ENCODE peak calls at places on chromosomes 6 and 20, in six cellular contexts. G, K, Y, N, W and R are unnamed samples.

GRCh38 chr6:29014729-29015608 is 9.9 kb upstream of the ZNF311 start:
- DNase-seq in K (no peak), Y (no peak), W (no peak), G (peak; percentile 19), N (peak; percentile 52), R (peak; percentile 78)

GRCh38 chr20:34108616-34109174 is 3.3 kb downstream of the EIF2S2 start:
- DNase-seq in W (no peak), N (no peak), K (no peak), Y (no peak), G (no peak), R (no peak)

GRCh38 chr6:72724545-72724944 is 102.7 kb downstream of the KCNQ5 start:
- DNase-seq in K (no peak), G (no peak), N (no peak), W (no peak), Y (no peak), R (no peak)

GRCh38 chr6:150119256-150119655 is 23.6 kb upstream of the PPP1R14C start:
- DNase-seq in G (no peak), N (no peak), W (no peak), K (no peak), Y (no peak), R (no peak)

GRCh38 chr6:799769-800168 is 106.8 kb upstream of the EXOC2 start:
- DNase-seq in G (no peak), K (no peak), W (no peak), N (no peak), Y (no peak), R (no peak)

GRCh38 chr6:166277021-166277420 is 31.2 kb downstream of the PRR18 start:
- DNase-seq in Y (no peak), K (no peak), W (no peak), G (no peak), N (peak; percentile 38), R (peak; percentile 46)

GRCh38 chr20:57030611-57031600 is 235.5 kb downstream of the BMP7 start:
- DNase-seq in W (peak; percentile 27), N (no peak), Y (no peak), K (no peak), G (no peak), R (no peak)

GRCh38 chr20:47847882-47848485 is 62.7 kb upstream of the SULF2 start:
- DNase-seq in Y (no peak), W (no peak), N (no peak), G (peak; percentile 23), K (no peak), R (no peak)

GRCh38 chr20:17825949-17826843 is 126.4 kb downstream of the BANF2 start:
- DNase-seq in G (no peak), W (peak; percentile 46), N (no peak), Y (no peak), K (no peak), R (no peak)

GRCh38 chr6:163355471-163355991 is 59.0 kb upstream of the QKI start:
- DNase-seq in G (no peak), W (peak; percentile 67), K (peak; percentile 85), N (no peak), Y (peak; percentile 42), R (no peak)

DNA sequence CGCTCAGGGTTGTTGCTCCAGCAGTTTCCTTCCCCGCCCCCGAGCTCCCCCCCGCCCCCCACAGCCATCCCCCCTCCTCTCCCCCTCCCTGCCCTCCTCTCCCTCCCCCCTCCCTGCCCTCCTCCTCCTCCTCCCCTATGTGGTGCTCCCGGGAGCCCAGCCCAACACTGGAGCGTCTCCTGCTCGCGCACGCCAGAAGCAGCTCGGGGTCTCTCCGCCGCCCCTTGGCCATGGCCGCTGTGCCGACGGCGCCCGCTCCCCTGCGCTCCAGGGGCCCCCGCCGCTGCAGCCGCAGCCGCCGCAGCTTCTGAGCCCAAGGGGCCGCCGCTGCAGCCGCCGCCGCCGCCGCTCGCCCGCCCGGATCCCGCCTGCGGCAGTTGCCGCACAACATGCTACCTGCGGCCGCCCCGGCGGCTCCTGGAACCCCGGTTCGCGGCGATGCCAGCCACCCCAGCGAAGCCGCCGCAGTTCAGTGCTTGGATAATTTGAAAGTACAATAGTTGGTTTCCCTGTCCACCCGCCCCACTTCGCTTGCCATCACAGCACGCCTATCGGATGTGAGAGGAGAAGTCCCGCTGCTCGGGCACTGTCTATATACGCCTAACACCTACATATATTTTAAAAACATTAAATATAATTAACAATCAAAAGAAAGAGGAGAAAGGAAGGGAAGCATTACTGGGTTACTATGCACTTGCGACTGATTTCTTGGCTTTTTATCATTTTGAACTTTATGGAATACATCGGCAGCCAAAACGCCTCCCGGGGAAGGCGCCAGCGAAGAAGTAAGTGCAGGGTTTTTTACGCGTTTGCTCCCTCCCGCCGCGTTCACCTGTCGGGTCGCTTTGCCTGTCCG is at the start of gene RSPO3:
- DNase-seq in Y (peak; percentile 28), N (peak; percentile 72), W (peak; percentile 18), K (peak; percentile 69), G (peak; percentile 55), R (no peak)
- H3K27me3 ChIP-seq in Y (peaks cover 6% of the 10 kb centered on the region), N (peaks cover 79% of the 10 kb centered on the region), W (peaks cover 51% of the 10 kb centered on the region), K (peaks cover 93% of the 10 kb centered on the region), G (peaks cover 16% of the 10 kb centered on the region), R (peaks cover 56% of the 10 kb centered on the region)

DNA sequence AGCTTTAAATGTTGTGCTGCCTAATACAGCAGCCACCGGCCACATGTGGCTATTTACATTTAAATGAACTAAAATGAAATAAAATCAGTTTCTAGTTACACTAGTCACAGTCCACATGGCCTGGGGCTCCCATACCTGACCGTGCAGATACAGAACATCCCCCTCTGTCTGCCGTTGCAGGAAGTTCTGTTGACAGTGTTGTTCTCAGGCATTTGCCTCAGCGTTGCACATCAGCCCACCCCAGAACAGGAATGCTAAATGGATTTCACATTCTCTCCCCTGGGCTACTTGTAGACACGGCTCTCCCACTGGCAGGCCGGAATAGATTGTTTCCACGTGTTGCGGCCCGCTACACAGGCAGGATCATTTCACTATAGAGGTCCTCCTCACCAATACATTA is 26.3 kb downstream of the JAG1 start:
- DNase-seq in W (no peak), G (peak; percentile 89), N (peak; percentile 70), K (no peak), Y (no peak), R (peak; percentile 71)
- H3K36me3 ChIP-seq in W (peaks cover 93% of the 10 kb centered on the region), G (no peaks in the 10 kb centered on the region), N (peaks cover 59% of the 10 kb centered on the region), K (peaks cover 47% of the 10 kb centered on the region), Y (peaks cover 88% of the 10 kb centered on the region), R (peaks cover 48% of the 10 kb centered on the region)

GRCh38 chr6:90610291-90610670 is 23.4 kb upstream of the MAP3K7 start:
- DNase-seq in G (peak; percentile 31), W (no peak), K (no peak), N (peak; percentile 23), Y (no peak), R (peak; percentile 46)

GRCh38 chr6:90611996-90612690 is 25.3 kb upstream of the MAP3K7 start:
- DNase-seq in G (peak; percentile 28), K (no peak), W (no peak), Y (no peak), N (peak; percentile 18), R (peak; percentile 49)

GRCh38 chr6:90611543-90611864 is 24.6 kb upstream of the MAP3K7 start:
- DNase-seq in N (no peak), Y (no peak), W (no peak), K (no peak), G (no peak), R (no peak)

GRCh38 chr6:90605749-90606344 is 19.0 kb upstream of the MAP3K7 start:
- DNase-seq in W (no peak), N (peak; percentile 28), Y (no peak), K (no peak), G (peak; percentile 69), R (peak; percentile 22)

GRCh38 chr6:90610671-90611542 is 24.0 kb upstream of the MAP3K7 start:
- DNase-seq in W (peak; percentile 4), G (peak; percentile 82), Y (no peak), N (peak; percentile 87), K (peak; percentile 81), R (peak; percentile 83)
- H3K27me3 ChIP-seq in W (peaks cover 30% of the 10 kb centered on the region), G (no peaks in the 10 kb centered on the region), Y (no peaks in the 10 kb centered on the region), N (peaks cover 8% of the 10 kb centered on the region), K (peaks cover 66% of the 10 kb centered on the region), R (peaks cover 2% of the 10 kb centered on the region)

GRCh38 chr6:144467921-144468320 is 182.8 kb downstream of the UTRN start:
- DNase-seq in W (no peak), G (peak; percentile 58), Y (no peak), N (peak; percentile 25), K (no peak), R (no peak)

GRCh38 chr6:144467153-144467762 is 182.1 kb downstream of the UTRN start:
- DNase-seq in N (peak; percentile 14), G (peak; percentile 39), K (no peak), Y (no peak), W (no peak), R (peak; percentile 16)

GRCh38 chr6:144466716-144467115 is 181.6 kb downstream of the UTRN start:
- DNase-seq in Y (no peak), K (no peak), W (no peak), N (no peak), G (peak; percentile 3), R (no peak)

GRCh38 chr6:144468709-144469108 is 183.6 kb downstream of the UTRN start:
- DNase-seq in K (no peak), Y (no peak), W (no peak), N (no peak), G (no peak), R (no peak)

DNA sequence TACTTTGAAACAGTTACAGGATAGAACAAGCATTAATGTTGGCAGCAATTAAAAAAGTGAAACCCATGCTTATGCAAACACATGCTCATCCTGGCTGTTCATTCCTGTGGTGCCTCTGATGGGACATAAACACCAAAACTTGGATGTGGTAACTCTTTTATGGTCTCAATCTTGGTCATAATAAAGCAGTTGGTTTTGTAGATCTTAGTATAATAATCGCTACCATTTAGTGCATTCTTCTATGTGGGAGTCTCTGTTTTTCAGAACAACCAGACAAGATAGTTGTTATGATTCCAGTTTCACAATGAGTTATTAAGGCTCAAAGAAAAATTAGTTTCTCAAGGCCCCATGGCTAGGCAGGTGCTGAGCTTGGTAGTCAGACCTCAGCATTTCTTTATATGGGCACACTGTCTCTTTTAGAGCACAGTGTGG is 184.0 kb downstream of the UTRN start:
- DNase-seq in K (no peak), G (no peak), W (no peak), Y (no peak), N (no peak), R (no peak)
- H3K36me3 ChIP-seq in K (peaks cover 11% of the 10 kb centered on the region), G (no peaks in the 10 kb centered on the region), W (peaks cover 8% of the 10 kb centered on the region), Y (peaks cover 18% of the 10 kb centered on the region), N (peaks cover under 1% of the 10 kb centered on the region), R (peaks cover 1% of the 10 kb centered on the region)

GRCh38 chr6:42095066-42095465 is 44.7 kb downstream of the TAF8 start:
- DNase-seq in N (no peak), K (no peak), W (no peak), Y (no peak), G (peak; percentile 37), R (no peak)
- H3K27me3 ChIP-seq in N (peaks cover 93% of the 10 kb centered on the region), K (no peaks in the 10 kb centered on the region), W (peaks cover 2% of the 10 kb centered on the region), Y (no peaks in the 10 kb centered on the region), G (no peaks in the 10 kb centered on the region), R (peaks cover 21% of the 10 kb centered on the region)

GRCh38 chr20:36917240-36917639 is 34.3 kb downstream of the SAMHD1 start:
- DNase-seq in N (no peak), K (no peak), G (no peak), Y (no peak), W (no peak), R (no peak)
- H3K36me3 ChIP-seq in N (no peaks in the 10 kb centered on the region), K (peaks cover 76% of the 10 kb centered on the region), G (no peaks in the 10 kb centered on the region), Y (peaks cover 57% of the 10 kb centered on the region), W (no peaks in the 10 kb centered on the region), R (peaks cover 4% of the 10 kb centered on the region)